ENCODE peak calls at places on chromosomes 11 and 22, in nine cellular contexts. Q is GM12891; J is NCI-H1105 treated with DMSO at 0.1 percent for 48 hours; L is stimulated activated CD4-positive, alpha-beta T cell treated with anti-CD3 and anti-CD28 coated beads, Interleukin-4, amount 100 ng/mL, for 4 hours; U is GM04503; F is osteocyte; K is NT2/D1; P is renal cortical epithelial cell; T is Calu3. I is an unnamed sample.

GRCh38 chr22:44952863-44953790 is 56.7 kb downstream of the PHF21B start:
- DNase-seq in Q (no peak), J (no peak), L (no peak), U (no peak), F (no peak), K (no peak), P (no peak), T (no peak), I (no peak)

GRCh38 chr11:10305262-10305963 is 540 bp downstream of the ADM start:
- DNase-seq in Q (no peak), J (peak; percentile 36), L (no peak), U (no peak), F (no peak), K (no peak), P (no peak), T (peak; percentile 38), I (no peak)

GRCh38 chr22:39941661-39942060 is 18.5 kb upstream of the TMA7B start:
- DNase-seq in Q (no peak), J (peak; percentile 43), L (no peak), U (no peak), F (no peak), K (no peak), P (no peak), T (no peak), I (no peak)

GRCh38 chr22:17897864-17898263 is 123.6 kb upstream of the BID start:
- DNase-seq in Q (no peak), J (no peak), L (no peak), U (no peak), F (no peak), K (no peak), P (peak; percentile 54), T (no peak), I (no peak)

GRCh38 chr11:66366844-66367477 is 4.6 kb downstream of the SLC29A2 start:
- DNase-seq in Q (no peak), J (no peak), L (no peak), U (no peak), F (no peak), K (no peak), P (no peak), T (no peak), I (no peak)

GRCh38 chr22:21067075-21067900 is 21.5 kb downstream of the LRRC74B start:
- DNase-seq in Q (no peak), J (no peak), L (no peak), U (no peak), F (no peak), K (no peak), P (no peak), T (no peak), I (no peak)

GRCh38 chr22:46373166-46373565 is 37.7 kb downstream of the TRMU start:
- DNase-seq in Q (no peak), J (peak; percentile 4), L (no peak), U (no peak), F (no peak), K (no peak), P (no peak), T (no peak), I (no peak)

GRCh38 chr11:96037267-96037990 is 113.5 kb upstream of the MTMR2 start:
- DNase-seq in Q (no peak), J (peak; percentile 6), L (no peak), U (peak; percentile 61), F (no peak), K (no peak), P (peak; percentile 93), T (peak; percentile 32), I (peak; percentile 70)

GRCh38 chr22:43481528-43482309 is 69.9 kb downstream of the MPPED1 start:
- DNase-seq in Q (peak; percentile 48), J (peak; percentile 40), L (no peak), U (no peak), F (no peak), K (no peak), P (no peak), T (no peak), I (no peak)

GRCh38 chr11:1397862-1398505 is 8.2 kb downstream of the BRSK2 start:
- DNase-seq in Q (no peak), J (no peak), L (no peak), U (no peak), F (no peak), K (no peak), P (no peak), T (no peak), I (no peak)

GRCh38 chr11:114678125-114679036 is at the start of gene NXPE2:
- DNase-seq in Q (no peak), J (no peak), L (no peak), U (peak; percentile 17), F (no peak), K (no peak), P (peak; percentile 72), T (no peak), I (peak; percentile 45)

GRCh38 chr22:50695421-50696250 is 23.0 kb downstream of the SHANK3 start:
- DNase-seq in Q (no peak), J (peak; percentile 78), L (no peak), U (no peak), F (no peak), K (no peak), P (no peak), T (no peak), I (peak; percentile 23)

GRCh38 chr22:39242389-39242808 is 2.4 kb downstream of the PDGFB start:
- DNase-seq in Q (no peak), J (no peak), L (no peak), U (no peak), F (no peak), K (no peak), P (no peak), T (no peak), I (no peak)

GRCh38 chr11:6962141-6962540 is 35.9 kb downstream of the ZNF215 start:
- DNase-seq in Q (no peak), J (no peak), L (no peak), U (no peak), F (no peak), K (no peak), P (no peak), T (no peak), I (no peak)

GRCh38 chr11:115345840-115346239 is 158.4 kb downstream of the CADM1 start:
- DNase-seq in Q (no peak), J (no peak), L (no peak), U (no peak), F (no peak), K (no peak), P (no peak), T (no peak), I (no peak)

I was measured in bronchial epithelial cell.